ENCODE peak calls at places on chromosomes 1 and 21, in eight cellular contexts. A is cardiac muscle cell, G is AG04450, Y is Panc1, Z is fibroblast of lung, H is gastrocnemius medialis, X is body of pancreas, J is left ventricle myocardium inferior. C is an unnamed sample.

GRCh38 chr1:222754386-222755139 is 17.6 kb downstream of the FAM177B start:
- DNase-seq in H (peak), G (peak), A (no peak), Z (peak), X (no peak), J (peak), Y (peak), C (peak)

GRCh38 chr1:172874950-172875349 is 175.8 kb downstream of the TNFSF18 start:
- DNase-seq in J (no peak), A (no peak), Z (no peak), Y (no peak), G (no peak), X (no peak), H (no peak), C (no peak)

GRCh38 chr1:246269466-246269865 is 237.6 kb downstream of the SMYD3 start:
- DNase-seq in G (no peak), A (no peak), Y (no peak), H (no peak), J (no peak), X (no peak), Z (no peak), C (no peak)

GRCh38 chr1:175183586-175183985 is 9.0 kb downstream of the KIAA0040 start:
- DNase-seq in Y (no peak), A (no peak), J (no peak), Z (no peak), H (no peak), G (no peak), X (no peak), C (no peak)

GRCh38 chr1:16134071-16134801 is 21.6 kb downstream of the EPHA2 start:
- DNase-seq in A (no peak), Y (no peak), G (no peak), Z (no peak), X (no peak), H (no peak), J (no peak), C (no peak)

GRCh38 chr1:20255666-20256065 is 35.0 kb upstream of the VWA5B1 start:
- DNase-seq in X (no peak), Z (peak), Y (no peak), J (no peak), A (no peak), G (peak), H (no peak), C (peak)

GRCh38 chr1:112488141-112488540 is 20.6 kb upstream of the WNT2B start:
- DNase-seq in H (no peak), J (no peak), G (no peak), Z (no peak), A (no peak), X (no peak), Y (no peak), C (no peak)

GRCh38 chr1:205150651-205151428 is 29.1 kb upstream of the RBBP5 start:
- DNase-seq in J (no peak), A (no peak), X (no peak), Z (no peak), H (no peak), G (no peak), Y (no peak), C (no peak)

GRCh38 chr1:171366099-171366498 is 52.1 kb downstream of the FMO4 start:
- DNase-seq in X (no peak), H (no peak), Z (peak), G (no peak), A (no peak), Y (no peak), J (no peak), C (no peak)

GRCh38 chr1:194535369-194535768 is 1349.0 kb upstream of the B3GALT2 start:
- DNase-seq in A (no peak), Y (no peak), Z (no peak), X (no peak), H (no peak), J (no peak), G (no peak), C (no peak)

GRCh38 chr21:39186676-39187075 is 3.4 kb upstream of the PSMG1 start:
- DNase-seq in A (no peak), J (no peak), Y (no peak), X (no peak), H (no peak), G (no peak), Z (no peak), C (no peak)

GRCh38 chr1:6040859-6041415 is 4.8 kb upstream of the KCNAB2 start:
- DNase-seq in X (no peak), J (no peak), Z (no peak), A (no peak), H (no peak), G (no peak), Y (no peak), C (no peak)

GRCh38 chr1:227782226-227782625 is 33.2 kb upstream of the PRSS38 start:
- DNase-seq in H (no peak), X (no peak), Z (no peak), J (no peak), G (no peak), A (no peak), Y (no peak), C (no peak)

GRCh38 chr1:30738040-30738441 is 14.7 kb upstream of the MATN1 start:
- DNase-seq in G (no peak), J (no peak), Z (no peak), Y (no peak), A (no peak), X (no peak), H (no peak), C (no peak)

GRCh38 chr1:63721531-63722189 is 52.2 kb upstream of the ROR1 start:
- DNase-seq in X (no peak), H (no peak), Y (no peak), J (no peak), Z (no peak), G (no peak), A (peak), C (no peak)

GRCh38 chr1:202210370-202210769 is 16.8 kb downstream of the LGR6 start:
- DNase-seq in G (no peak), H (no peak), X (no peak), A (peak), Z (no peak), J (no peak), Y (no peak), C (no peak)

GRCh38 chr21:28537371-28538079 is 455.2 kb downstream of the LTN1 start:
- DNase-seq in G (peak), H (no peak), X (no peak), Z (peak), Y (no peak), A (no peak), J (no peak), C (no peak)

GRCh38 chr1:179105393-179105792 is 23.5 kb downstream of the TOR3A start:
- DNase-seq in Y (no peak), A (peak), Z (no peak), G (no peak), J (no peak), H (no peak), X (no peak), C (no peak)

GRCh38 chr21:35528109-35529042 is 479.3 kb upstream of the RUNX1 start:
- DNase-seq in J (peak), H (no peak), G (no peak), Z (peak), A (no peak), Y (no peak), X (no peak), C (peak)
- H3K4me3 ChIP-seq in J (peak), H (peak), G (peak), Z (peak), A (no peak), Y (peak), X (no peak), C (peak)

DNA sequence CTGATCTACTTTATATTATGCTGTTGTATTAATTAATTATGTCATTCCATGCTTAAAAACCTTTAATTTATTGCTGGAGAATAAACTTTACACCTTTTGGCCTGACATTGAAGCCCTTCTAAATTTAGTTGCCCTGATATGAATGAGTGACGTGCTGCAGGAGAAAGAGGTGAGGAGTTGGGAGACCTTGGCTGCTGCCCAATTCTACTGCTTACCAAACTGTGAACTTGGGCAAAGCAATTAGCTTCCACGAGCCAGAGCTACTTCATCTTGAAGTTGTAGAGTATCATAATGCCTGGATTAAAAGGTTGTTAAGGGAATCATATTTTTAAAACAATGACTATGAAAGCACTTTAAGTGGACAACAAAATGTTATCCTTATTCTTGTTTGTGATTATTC is 126.8 kb upstream of the DEPDC1 start:
- DNase-seq in J (peak), H (no peak), Z (peak), X (peak), A (peak), Y (no peak), G (no peak), C (no peak)
- H3K4me3 ChIP-seq in J (no peak), H (no peak), Z (no peak), X (no peak), A (no peak), Y (no peak), G (no peak), C (no peak)

GRCh38 chr1:155909894-155910293 is 1.3 kb downstream of the RIT1 start:
- DNase-seq in A (no peak), J (no peak), H (no peak), G (no peak), Y (no peak), X (no peak), Z (peak), C (no peak)
- H3K4me3 ChIP-seq in A (peak), J (peak), H (peak), G (peak), Y (peak), X (no peak), Z (peak), C (peak)

GRCh38 chr1:1434131-1434811 is 1.2 kb upstream of the VWA1 start:
- DNase-seq in J (peak), Y (no peak), G (no peak), H (no peak), Z (no peak), A (peak), X (peak), C (peak)
- H3K4me3 ChIP-seq in J (peak), Y (peak), G (no peak), H (peak), Z (no peak), A (no peak), X (no peak), C (no peak)

GRCh38 chr1:159008744-159009188 is 941 bp upstream of the IFI16 start:
- DNase-seq in H (no peak), Y (no peak), G (no peak), Z (peak), X (no peak), J (no peak), A (no peak), C (no peak)

GRCh38 chr1:159007734-159008133 is 2.0 kb upstream of the IFI16 start:
- DNase-seq in X (no peak), G (no peak), A (no peak), Y (no peak), J (no peak), H (no peak), Z (no peak), C (no peak)

GRCh38 chr1:159010398-159010797 is 691 bp downstream of the IFI16 start:
- DNase-seq in X (no peak), Y (no peak), J (no peak), G (no peak), H (no peak), A (no peak), Z (no peak), C (no peak)

GRCh38 chr1:159009704-159010361 is at the start of gene IFI16:
- DNase-seq in Z (peak), X (no peak), A (no peak), H (peak), Y (no peak), J (no peak), G (peak), C (no peak)

DNA sequence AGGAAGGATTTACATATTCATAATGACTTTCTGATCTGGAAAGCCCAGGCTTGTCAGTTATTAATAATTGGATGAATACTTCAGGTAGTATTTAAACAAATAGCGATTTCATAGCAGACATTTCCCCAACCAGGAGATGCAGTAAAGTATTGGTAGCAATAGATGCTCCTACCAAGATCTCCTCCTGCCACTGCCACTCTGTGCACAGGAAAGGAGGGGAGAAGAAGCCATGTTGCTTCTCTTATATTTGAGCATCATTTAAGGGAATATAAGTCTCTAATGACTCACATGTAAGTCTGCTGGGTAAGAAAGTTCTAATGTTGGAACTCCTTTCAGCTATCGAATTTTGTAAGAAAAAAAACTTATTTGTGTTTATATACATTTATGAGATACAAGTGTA is 420 bp upstream of the IFI16 start:
- DNase-seq in G (no peak), A (no peak), X (no peak), J (no peak), Z (no peak), H (no peak), Y (no peak), C (no peak)
- H3K4me3 ChIP-seq in G (peak), A (no peak), X (no peak), J (peak), Z (no peak), H (peak), Y (no peak), C (peak)

GRCh38 chr1:46300673-46301405 is 2.6 kb downstream of the LRRC41 start:
- DNase-seq in G (no peak), J (no peak), A (no peak), X (no peak), Y (no peak), Z (peak), H (no peak), C (peak)
- H3K4me3 ChIP-seq in G (peak), J (peak), A (peak), X (no peak), Y (peak), Z (peak), H (peak), C (peak)

GRCh38 chr1:17346046-17346789 is 25.8 kb upstream of the PADI6 start:
- DNase-seq in A (no peak), J (no peak), H (no peak), X (no peak), Y (no peak), Z (no peak), G (no peak), C (no peak)

GRCh38 chr1:17351047-17351446 is 20.9 kb upstream of the PADI6 start:
- DNase-seq in X (no peak), A (no peak), Z (no peak), J (no peak), G (no peak), Y (no peak), H (no peak), C (no peak)

GRCh38 chr1:17348593-17349234 is 23.3 kb upstream of the PADI6 start:
- DNase-seq in A (no peak), Y (peak), J (no peak), X (no peak), H (no peak), Z (no peak), G (no peak), C (no peak)

GRCh38 chr1:17350053-17350452 is 21.9 kb upstream of the PADI6 start:
- DNase-seq in X (no peak), Y (no peak), J (no peak), H (no peak), A (no peak), G (no peak), Z (no peak), C (no peak)

GRCh38 chr1:17347769-17348592 is 24.0 kb upstream of the PADI6 start:
- DNase-seq in Y (no peak), Z (peak), X (no peak), J (no peak), G (no peak), H (no peak), A (no peak), C (no peak)
- H3K4me3 ChIP-seq in Y (no peak), Z (no peak), X (no peak), J (no peak), G (no peak), H (no peak), A (no peak), C (no peak)

C was measured in heart left ventricle.